ENCODE peak calls at places on chromosomes 6 and 20, in eight cellular contexts. One of them, this sample, is unnamed. For H3K4me1, the result is how much of the 10 kb centered on the place peaks cover.

GRCh38 chr6:30678964-30679726 is 6.3 kb upstream of the DHX16 start:
- DNase-seq in CD8-positive, alpha-beta T cell: peak
- DNase-seq in astrocyte: peak
- DNase-seq in lower lobe of right lung: peak
- DNase-seq in GM12878: no peak
- DNase-seq in heart right ventricle: peak
- DNase-seq in RWPE2: no peak
- DNase-seq in left ventricle myocardium inferior: peak
- DNase-seq in this sample: peak

GRCh38 chr6:45608252-45608911 is 230.6 kb upstream of the SUPT3H start:
- DNase-seq in CD8-positive, alpha-beta T cell: no peak
- DNase-seq in astrocyte: peak
- DNase-seq in lower lobe of right lung: no peak
- DNase-seq in GM12878: no peak
- DNase-seq in heart right ventricle: no peak
- DNase-seq in RWPE2: no peak
- DNase-seq in left ventricle myocardium inferior: no peak
- DNase-seq in this sample: no peak

GRCh38 chr20:32445539-32446273 is 87.6 kb downstream of the ASXL1 start:
- DNase-seq in CD8-positive, alpha-beta T cell: no peak
- DNase-seq in astrocyte: no peak
- DNase-seq in lower lobe of right lung: no peak
- DNase-seq in GM12878: no peak
- DNase-seq in heart right ventricle: no peak
- DNase-seq in RWPE2: peak
- DNase-seq in left ventricle myocardium inferior: no peak
- DNase-seq in this sample: peak

GRCh38 chr6:15763827-15764226 is 101.0 kb upstream of the DTNBP1 start:
- DNase-seq in CD8-positive, alpha-beta T cell: no peak
- DNase-seq in astrocyte: peak
- DNase-seq in lower lobe of right lung: no peak
- DNase-seq in GM12878: no peak
- DNase-seq in heart right ventricle: no peak
- DNase-seq in RWPE2: no peak
- DNase-seq in left ventricle myocardium inferior: no peak
- DNase-seq in this sample: no peak

GRCh38 chr6:2738373-2738979 is 12.2 kb downstream of the MYLK4 start:
- DNase-seq in CD8-positive, alpha-beta T cell: no peak
- DNase-seq in astrocyte: peak
- DNase-seq in lower lobe of right lung: no peak
- DNase-seq in GM12878: no peak
- DNase-seq in heart right ventricle: no peak
- DNase-seq in RWPE2: no peak
- DNase-seq in left ventricle myocardium inferior: no peak
- DNase-seq in this sample: no peak

GRCh38 chr6:156068870-156069269 is 613.2 kb upstream of the NOX3 start:
- DNase-seq in CD8-positive, alpha-beta T cell: no peak
- DNase-seq in astrocyte: no peak
- DNase-seq in lower lobe of right lung: no peak
- DNase-seq in GM12878: no peak
- DNase-seq in heart right ventricle: no peak
- DNase-seq in RWPE2: no peak
- DNase-seq in left ventricle myocardium inferior: no peak
- DNase-seq in this sample: no peak

GRCh38 chr20:47319517-47320252 is 36.8 kb downstream of the ZMYND8 start:
- DNase-seq in CD8-positive, alpha-beta T cell: no peak
- DNase-seq in astrocyte: peak
- DNase-seq in lower lobe of right lung: peak
- DNase-seq in GM12878: no peak
- DNase-seq in heart right ventricle: peak
- DNase-seq in RWPE2: peak
- DNase-seq in left ventricle myocardium inferior: peak
- DNase-seq in this sample: peak

GRCh38 chr6:20180935-20181334 is 31.3 kb downstream of the MBOAT1 start:
- DNase-seq in CD8-positive, alpha-beta T cell: no peak
- DNase-seq in astrocyte: no peak
- DNase-seq in lower lobe of right lung: no peak
- DNase-seq in GM12878: no peak
- DNase-seq in heart right ventricle: no peak
- DNase-seq in RWPE2: no peak
- DNase-seq in left ventricle myocardium inferior: no peak
- DNase-seq in this sample: no peak

GRCh38 chr20:25052255-25053206 is 5.4 kb downstream of the ACSS1 start:
- DNase-seq in CD8-positive, alpha-beta T cell: no peak
- DNase-seq in astrocyte: peak
- DNase-seq in lower lobe of right lung: no peak
- DNase-seq in GM12878: no peak
- DNase-seq in heart right ventricle: no peak
- DNase-seq in RWPE2: peak
- DNase-seq in left ventricle myocardium inferior: no peak
- DNase-seq in this sample: peak

GRCh38 chr20:60395993-60396392 is 437.8 kb downstream of the CDH26 start:
- DNase-seq in CD8-positive, alpha-beta T cell: no peak
- DNase-seq in astrocyte: no peak
- DNase-seq in lower lobe of right lung: no peak
- DNase-seq in GM12878: no peak
- DNase-seq in heart right ventricle: no peak
- DNase-seq in RWPE2: peak
- DNase-seq in left ventricle myocardium inferior: no peak
- DNase-seq in this sample: no peak

GRCh38 chr6:111552999-111553398 is 52.7 kb downstream of the TRAF3IP2 start:
- DNase-seq in CD8-positive, alpha-beta T cell: no peak
- DNase-seq in astrocyte: no peak
- DNase-seq in lower lobe of right lung: no peak
- DNase-seq in GM12878: no peak
- DNase-seq in heart right ventricle: no peak
- DNase-seq in RWPE2: no peak
- DNase-seq in left ventricle myocardium inferior: no peak
- DNase-seq in this sample: no peak

GRCh38 chr6:166045173-166045957 is 122.3 kb downstream of the TBXT start:
- DNase-seq in CD8-positive, alpha-beta T cell: no peak
- DNase-seq in astrocyte: no peak
- DNase-seq in lower lobe of right lung: no peak
- DNase-seq in GM12878: no peak
- DNase-seq in heart right ventricle: no peak
- DNase-seq in RWPE2: no peak
- DNase-seq in left ventricle myocardium inferior: no peak
- DNase-seq in this sample: no peak

GRCh38 chr20:58839991-58840747 is 10.5 kb downstream of the GNAS-AS1 start:
- DNase-seq in CD8-positive, alpha-beta T cell: no peak
- DNase-seq in astrocyte: no peak
- DNase-seq in lower lobe of right lung: no peak
- DNase-seq in GM12878: no peak
- DNase-seq in heart right ventricle: no peak
- DNase-seq in RWPE2: peak
- DNase-seq in left ventricle myocardium inferior: no peak
- DNase-seq in this sample: peak

GRCh38 chr6:149867876-149868640 is 3.9 kb upstream of the LRP11 start:
- DNase-seq in CD8-positive, alpha-beta T cell: no peak
- DNase-seq in astrocyte: no peak
- DNase-seq in lower lobe of right lung: no peak
- DNase-seq in GM12878: no peak
- DNase-seq in heart right ventricle: no peak
- DNase-seq in RWPE2: no peak
- DNase-seq in left ventricle myocardium inferior: no peak
- DNase-seq in this sample: no peak

GRCh38 chr6:92180090-92180489 is 1239.3 kb downstream of the EPHA7 start:
- DNase-seq in CD8-positive, alpha-beta T cell: no peak
- DNase-seq in astrocyte: peak
- DNase-seq in lower lobe of right lung: no peak
- DNase-seq in GM12878: no peak
- DNase-seq in heart right ventricle: no peak
- DNase-seq in RWPE2: no peak
- DNase-seq in left ventricle myocardium inferior: no peak
- DNase-seq in this sample: no peak

GRCh38 chr6:44342052-44342451 is 398 bp upstream of the SPATS1 start:
- DNase-seq in CD8-positive, alpha-beta T cell: no peak
- DNase-seq in astrocyte: no peak
- DNase-seq in lower lobe of right lung: no peak
- DNase-seq in GM12878: no peak
- DNase-seq in heart right ventricle: no peak
- DNase-seq in RWPE2: no peak
- DNase-seq in left ventricle myocardium inferior: no peak
- DNase-seq in this sample: no peak

GRCh38 chr6:10399451-10399850 is 15.4 kb downstream of the TFAP2A start:
- DNase-seq in CD8-positive, alpha-beta T cell: no peak
- DNase-seq in astrocyte: no peak
- DNase-seq in lower lobe of right lung: no peak
- DNase-seq in GM12878: no peak
- DNase-seq in heart right ventricle: no peak
- DNase-seq in RWPE2: no peak
- DNase-seq in left ventricle myocardium inferior: no peak
- DNase-seq in this sample: no peak

GRCh38 chr20:57693670-57694329 is 16.0 kb downstream of the PMEPA1 start:
- DNase-seq in CD8-positive, alpha-beta T cell: no peak
- DNase-seq in astrocyte: no peak
- DNase-seq in lower lobe of right lung: no peak
- DNase-seq in GM12878: no peak
- DNase-seq in heart right ventricle: no peak
- DNase-seq in RWPE2: no peak
- DNase-seq in left ventricle myocardium inferior: no peak
- DNase-seq in this sample: no peak

GRCh38 chr6:84872996-84873395 is 108.6 kb upstream of the TBX18 start:
- DNase-seq in CD8-positive, alpha-beta T cell: no peak
- DNase-seq in astrocyte: no peak
- DNase-seq in lower lobe of right lung: no peak
- DNase-seq in GM12878: no peak
- DNase-seq in heart right ventricle: no peak
- DNase-seq in RWPE2: no peak
- DNase-seq in left ventricle myocardium inferior: no peak
- DNase-seq in this sample: no peak

GRCh38 chr6:1526689-1527088 is 83.0 kb upstream of the FOXC1 start:
- DNase-seq in CD8-positive, alpha-beta T cell: no peak
- DNase-seq in astrocyte: peak
- DNase-seq in lower lobe of right lung: no peak
- DNase-seq in GM12878: no peak
- DNase-seq in heart right ventricle: no peak
- DNase-seq in RWPE2: no peak
- DNase-seq in left ventricle myocardium inferior: no peak
- DNase-seq in this sample: no peak
- H3K4me1 ChIP-seq in CD8-positive, alpha-beta T cell: half or more
- H3K4me1 ChIP-seq in astrocyte: under half
- H3K4me1 ChIP-seq in lower lobe of right lung: under half
- H3K4me1 ChIP-seq in GM12878: under half
- H3K4me1 ChIP-seq in heart right ventricle: under half
- H3K4me1 ChIP-seq in RWPE2: under half
- H3K4me1 ChIP-seq in left ventricle myocardium inferior: under half
- H3K4me1 ChIP-seq in this sample: under half

DNA sequence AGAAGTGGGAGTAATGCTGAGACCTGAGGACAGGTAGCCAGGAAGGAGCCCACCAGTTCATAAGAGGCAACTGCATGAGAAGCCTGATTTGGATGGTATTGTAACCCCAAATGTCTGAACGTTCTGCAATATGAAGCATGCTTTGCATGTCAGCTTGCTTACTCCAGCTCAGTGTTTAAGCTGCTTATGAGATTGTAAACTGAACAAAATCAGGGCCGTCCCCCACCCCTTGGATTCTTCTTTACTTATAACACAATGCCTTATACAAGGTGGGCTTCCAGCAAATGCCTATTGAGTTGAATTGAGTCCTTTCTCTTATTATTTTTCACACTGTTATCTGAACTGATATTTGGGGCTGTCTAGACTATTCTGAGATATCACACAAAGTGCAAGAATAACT is 761.3 kb downstream of the KIF16B start:
- DNase-seq in CD8-positive, alpha-beta T cell: no peak
- DNase-seq in astrocyte: no peak
- DNase-seq in lower lobe of right lung: no peak
- DNase-seq in GM12878: no peak
- DNase-seq in heart right ventricle: no peak
- DNase-seq in RWPE2: no peak
- DNase-seq in left ventricle myocardium inferior: no peak
- DNase-seq in this sample: no peak
- H3K27ac ChIP-seq in CD8-positive, alpha-beta T cell: no peak
- H3K27ac ChIP-seq in astrocyte: no peak
- H3K27ac ChIP-seq in lower lobe of right lung: no peak
- H3K27ac ChIP-seq in GM12878: no peak
- H3K27ac ChIP-seq in heart right ventricle: no peak
- H3K27ac ChIP-seq in RWPE2: no peak
- H3K27ac ChIP-seq in left ventricle myocardium inferior: no peak
- H3K27ac ChIP-seq in this sample: no peak

DNA sequence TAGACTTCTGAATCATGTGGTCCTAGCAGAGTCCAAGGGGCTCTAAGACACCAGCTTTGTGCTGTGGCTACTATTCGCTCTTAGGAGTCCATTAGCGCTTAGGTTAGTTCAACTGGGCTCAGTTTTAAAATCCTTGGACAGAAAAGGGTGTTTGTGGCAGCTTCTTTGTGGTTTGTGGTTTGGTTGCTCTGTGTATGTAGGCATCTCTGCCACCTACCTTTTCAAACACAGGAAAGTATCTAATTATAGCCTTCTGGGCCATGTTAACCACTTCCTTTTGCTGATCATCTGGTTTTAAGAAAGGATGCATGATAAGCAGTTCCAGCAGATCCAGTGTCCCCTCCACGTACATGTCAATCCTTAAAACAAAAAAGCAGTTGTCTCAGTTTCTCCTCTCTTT is 10.8 kb downstream of the GSTA4 start:
- DNase-seq in CD8-positive, alpha-beta T cell: no peak
- DNase-seq in astrocyte: peak
- DNase-seq in lower lobe of right lung: no peak
- DNase-seq in GM12878: peak
- DNase-seq in heart right ventricle: no peak
- DNase-seq in RWPE2: no peak
- DNase-seq in left ventricle myocardium inferior: no peak
- DNase-seq in this sample: no peak
- H3K4me1 ChIP-seq in CD8-positive, alpha-beta T cell: under half
- H3K4me1 ChIP-seq in astrocyte: under half
- H3K4me1 ChIP-seq in lower lobe of right lung: under half
- H3K4me1 ChIP-seq in GM12878: under half
- H3K4me1 ChIP-seq in heart right ventricle: under half
- H3K4me1 ChIP-seq in RWPE2: under half
- H3K4me1 ChIP-seq in left ventricle myocardium inferior: under half
- H3K4me1 ChIP-seq in this sample: under half

GRCh38 chr6:193773-194310 is 98.4 kb upstream of the DUSP22 start:
- DNase-seq in CD8-positive, alpha-beta T cell: no peak
- DNase-seq in astrocyte: no peak
- DNase-seq in lower lobe of right lung: no peak
- DNase-seq in GM12878: peak
- DNase-seq in heart right ventricle: no peak
- DNase-seq in RWPE2: no peak
- DNase-seq in left ventricle myocardium inferior: no peak
- DNase-seq in this sample: no peak

GRCh38 chr6:190596-191395 is 101.5 kb upstream of the DUSP22 start:
- DNase-seq in CD8-positive, alpha-beta T cell: no peak
- DNase-seq in astrocyte: no peak
- DNase-seq in lower lobe of right lung: peak
- DNase-seq in GM12878: no peak
- DNase-seq in heart right ventricle: no peak
- DNase-seq in RWPE2: no peak
- DNase-seq in left ventricle myocardium inferior: no peak
- DNase-seq in this sample: no peak

GRCh38 chr6:192313-192664 is 100.0 kb upstream of the DUSP22 start:
- DNase-seq in CD8-positive, alpha-beta T cell: no peak
- DNase-seq in astrocyte: no peak
- DNase-seq in lower lobe of right lung: peak
- DNase-seq in GM12878: no peak
- DNase-seq in heart right ventricle: no peak
- DNase-seq in RWPE2: no peak
- DNase-seq in left ventricle myocardium inferior: no peak
- DNase-seq in this sample: no peak

GRCh38 chr6:191487-192312 is 100.6 kb upstream of the DUSP22 start:
- DNase-seq in CD8-positive, alpha-beta T cell: no peak
- DNase-seq in astrocyte: no peak
- DNase-seq in lower lobe of right lung: peak
- DNase-seq in GM12878: no peak
- DNase-seq in heart right ventricle: no peak
- DNase-seq in RWPE2: no peak
- DNase-seq in left ventricle myocardium inferior: no peak
- DNase-seq in this sample: no peak

GRCh38 chr6:193180-193579 is 99.1 kb upstream of the DUSP22 start:
- DNase-seq in CD8-positive, alpha-beta T cell: no peak
- DNase-seq in astrocyte: no peak
- DNase-seq in lower lobe of right lung: no peak
- DNase-seq in GM12878: no peak
- DNase-seq in heart right ventricle: no peak
- DNase-seq in RWPE2: no peak
- DNase-seq in left ventricle myocardium inferior: no peak
- DNase-seq in this sample: no peak
- H3K27ac ChIP-seq in CD8-positive, alpha-beta T cell: no peak
- H3K27ac ChIP-seq in astrocyte: no peak
- H3K27ac ChIP-seq in lower lobe of right lung: no peak
- H3K27ac ChIP-seq in GM12878: peak
- H3K27ac ChIP-seq in heart right ventricle: no peak
- H3K27ac ChIP-seq in RWPE2: no peak
- H3K27ac ChIP-seq in left ventricle myocardium inferior: no peak
- H3K27ac ChIP-seq in this sample: no peak

This sample was measured in kidney.